ENCODE peak calls at places on chromosomes 5 and 9, in eight cellular contexts. U is ovary, B is AG10803, G is kidney epithelial cell, M is GM13976, V is NCI-H1092, Q is HTR-8/SVneo, P is nucleus accumbens. K is an unnamed sample.

GRCh38 chr9:128495804-128496417 is 8.6 kb upstream of the GLE1 start:
- DNase-seq in U (no peak), B (no peak), G (no peak), M (no peak), V (no peak), Q (no peak), P (no peak), K (peak)

GRCh38 chr9:111298831-111299603 is 31.0 kb downstream of the OR2K2 start:
- DNase-seq in U (no peak), B (peak), G (peak), M (peak), V (peak), Q (peak), P (no peak), K (peak)

GRCh38 chr5:2681476-2681875 is 70.0 kb downstream of the IRX2 start:
- DNase-seq in U (no peak), B (no peak), G (no peak), M (no peak), V (no peak), Q (no peak), P (no peak), K (no peak)

GRCh38 chr5:179852993-179853547 is 5.5 kb downstream of the MRNIP start:
- DNase-seq in U (no peak), B (no peak), G (no peak), M (no peak), V (no peak), Q (no peak), P (no peak), K (no peak)

GRCh38 chr5:158382473-158382872 is 523.5 kb upstream of the CLINT1 start:
- DNase-seq in U (peak), B (peak), G (peak), M (peak), V (no peak), Q (peak), P (no peak), K (peak)

GRCh38 chr9:87431831-87432230 is 65.8 kb upstream of the DAPK1 start:
- DNase-seq in U (no peak), B (peak), G (no peak), M (no peak), V (no peak), Q (no peak), P (no peak), K (no peak)

GRCh38 chr9:6413365-6414263 is 615 bp downstream of the UHRF2 start:
- DNase-seq in U (no peak), B (peak), G (no peak), M (peak), V (no peak), Q (no peak), P (no peak), K (peak)

GRCh38 chr9:89815061-89815902 is 210.5 kb downstream of the GADD45G start:
- DNase-seq in U (no peak), B (no peak), G (no peak), M (no peak), V (no peak), Q (no peak), P (no peak), K (no peak)

GRCh38 chr5:109496112-109496511 is 86.3 kb upstream of the PJA2 start:
- DNase-seq in U (no peak), B (no peak), G (no peak), M (no peak), V (no peak), Q (no peak), P (no peak), K (no peak)

GRCh38 chr9:114829686-114830085 is 23.8 kb upstream of the TNFSF15 start:
- DNase-seq in U (no peak), B (peak), G (no peak), M (no peak), V (no peak), Q (no peak), P (no peak), K (no peak)

GRCh38 chr5:67165524-67166459 is 30.8 kb downstream of the CD180 start:
- DNase-seq in U (peak), B (peak), G (peak), M (peak), V (no peak), Q (no peak), P (peak), K (peak)

GRCh38 chr5:135462304-135462703 is 10.2 kb upstream of the TIFAB start:
- DNase-seq in U (no peak), B (peak), G (no peak), M (peak), V (peak), Q (peak), P (no peak), K (peak)

GRCh38 chr5:39518516-39518915 is 93.7 kb upstream of the DAB2 start:
- DNase-seq in U (no peak), B (peak), G (no peak), M (no peak), V (no peak), Q (no peak), P (no peak), K (no peak)

GRCh38 chr5:134651531-134651930 is 2.9 kb downstream of the SEC24A start:
- DNase-seq in U (no peak), B (no peak), G (no peak), M (no peak), V (no peak), Q (no peak), P (no peak), K (no peak)

GRCh38 chr9:127506814-127507750 is 55.8 kb downstream of the LRSAM1 start:
- DNase-seq in U (no peak), B (no peak), G (no peak), M (no peak), V (no peak), Q (no peak), P (no peak), K (no peak)

GRCh38 chr5:118592678-118593328 is 395.5 kb downstream of the DTWD2 start:
- DNase-seq in U (no peak), B (no peak), G (no peak), M (no peak), V (no peak), Q (no peak), P (no peak), K (peak)

GRCh38 chr9:105656131-105656921 is 5.9 kb upstream of the TAL2 start:
- DNase-seq in U (peak), B (no peak), G (no peak), M (peak), V (peak), Q (no peak), P (no peak), K (peak)

GRCh38 chr9:112170235-112170634 is 4.9 kb downstream of the SUSD1 start:
- DNase-seq in U (no peak), B (no peak), G (no peak), M (no peak), V (no peak), Q (no peak), P (no peak), K (peak)

GRCh38 chr5:53091304-53091703 is 18.3 kb downstream of the MOCS2 start:
- DNase-seq in U (no peak), B (peak), G (no peak), M (no peak), V (no peak), Q (peak), P (no peak), K (no peak)

GRCh38 chr9:114155967-114156294 is 594 bp downstream of the COL27A1 start:
- DNase-seq in U (peak), B (no peak), G (no peak), M (no peak), V (no peak), Q (no peak), P (no peak), K (peak)

GRCh38 chr9:80811003-80811402 is 878.3 kb downstream of the TLE1 start:
- DNase-seq in U (no peak), B (no peak), G (no peak), M (no peak), V (no peak), Q (no peak), P (no peak), K (no peak)

GRCh38 chr5:35660451-35660850 is 42.8 kb downstream of the SPEF2 start:
- DNase-seq in U (no peak), B (no peak), G (no peak), M (no peak), V (no peak), Q (no peak), P (no peak), K (no peak)

GRCh38 chr5:139457241-139457640 is 5.3 kb downstream of the ECSCR start:
- DNase-seq in U (no peak), B (no peak), G (no peak), M (no peak), V (no peak), Q (no peak), P (no peak), K (no peak)

GRCh38 chr5:71943874-71944273 is 163.4 kb upstream of the MAP1B start:
- DNase-seq in U (no peak), B (no peak), G (no peak), M (no peak), V (no peak), Q (no peak), P (no peak), K (no peak)

GRCh38 chr5:5373351-5374033 is 49.0 kb upstream of the ICE1 start:
- DNase-seq in U (no peak), B (peak), G (no peak), M (no peak), V (no peak), Q (no peak), P (no peak), K (no peak)

GRCh38 chr5:124583469-124584350 is 162.7 kb downstream of the ZNF608 start:
- DNase-seq in U (no peak), B (peak), G (peak), M (peak), V (no peak), Q (peak), P (no peak), K (no peak)

GRCh38 chr9:105052346-105052745 is 124.4 kb upstream of the ABCA1 start:
- DNase-seq in U (no peak), B (no peak), G (no peak), M (no peak), V (no peak), Q (no peak), P (no peak), K (no peak)

GRCh38 chr9:74517188-74517587 is 20.1 kb downstream of the RORB start:
- DNase-seq in U (no peak), B (no peak), G (no peak), M (no peak), V (no peak), Q (no peak), P (no peak), K (no peak)

GRCh38 chr5:71631070-71631469 is 43.9 kb downstream of the MCCC2 start:
- DNase-seq in U (no peak), B (no peak), G (no peak), M (no peak), V (no peak), Q (no peak), P (no peak), K (no peak)

GRCh38 chr5:172421-172820 is 18.9 kb upstream of the LRRC14B start:
- DNase-seq in U (peak), B (no peak), G (no peak), M (no peak), V (no peak), Q (no peak), P (no peak), K (no peak)

GRCh38 chr5:157025093-157025698 is 33.7 kb downstream of the HAVCR1 start:
- DNase-seq in U (no peak), B (no peak), G (no peak), M (no peak), V (no peak), Q (no peak), P (no peak), K (no peak)

GRCh38 chr5:79287380-79287779 is 51.4 kb downstream of the JMY start:
- DNase-seq in U (no peak), B (no peak), G (no peak), M (no peak), V (no peak), Q (no peak), P (no peak), K (no peak)

GRCh38 chr5:137315534-137316345 is 183.4 kb downstream of the SPOCK1 start:
- DNase-seq in U (no peak), B (no peak), G (no peak), M (no peak), V (no peak), Q (no peak), P (no peak), K (no peak)

GRCh38 chr9:133144142-133144886 is 19.4 kb downstream of the GBGT1 start:
- DNase-seq in U (peak), B (peak), G (no peak), M (peak), V (peak), Q (no peak), P (peak), K (peak)

GRCh38 chr5:4720831-4721230 is 419.3 kb upstream of the ADAMTS16 start:
- DNase-seq in U (no peak), B (no peak), G (no peak), M (no peak), V (no peak), Q (no peak), P (no peak), K (no peak)

GRCh38 chr5:149114403-149115312 is 26.6 kb upstream of the ABLIM3 start:
- DNase-seq in U (no peak), B (peak), G (no peak), M (no peak), V (no peak), Q (peak), P (peak), K (peak)

GRCh38 chr5:2753452-2754409 is 2.3 kb upstream of the IRX2 start:
- DNase-seq in U (no peak), B (peak), G (no peak), M (no peak), V (no peak), Q (no peak), P (no peak), K (no peak)

GRCh38 chr5:158543539-158544387 is 556.0 kb downstream of the EBF1 start:
- DNase-seq in U (no peak), B (peak), G (peak), M (no peak), V (no peak), Q (no peak), P (no peak), K (peak)

K was measured in left kidney.